ENCODE peak calls at places on chromosomes 12 and 14, in five cellular contexts. L is HepG2, S is K562, P is A549, K is GM12878. X is an unnamed sample.

GRCh38 chr12:79841248-79841877 is 93.5 kb downstream of the PPP1R12A start:
- DNase-seq in K (no peak), P (no peak), S (no peak), L (no peak), X (no peak)

GRCh38 chr14:96584199-96584906 is 82.2 kb downstream of the PAPOLA start:
- DNase-seq in S (peak), P (peak), K (no peak), L (peak), X (peak)

GRCh38 chr14:98182385-98183055 is 1089.5 kb downstream of the BCL11B start:
- DNase-seq in L (no peak), K (no peak), S (no peak), P (no peak), X (no peak)

GRCh38 chr14:100398044-100398443 is 74.9 kb downstream of the SLC25A47 start:
- DNase-seq in S (no peak), K (no peak), P (no peak), L (peak), X (no peak)

GRCh38 chr14:95496111-95496681 is 20.3 kb downstream of the SYNE3 start:
- DNase-seq in K (no peak), P (no peak), L (no peak), S (no peak), X (peak)

GRCh38 chr14:94640721-94641631 is 28.8 kb downstream of the SERPINA3 start:
- DNase-seq in S (no peak), L (no peak), P (no peak), K (no peak), X (no peak)

GRCh38 chr12:130031571-130032189 is 127.9 kb upstream of the TMEM132D start:
- DNase-seq in L (peak), K (no peak), P (peak), S (peak), X (peak)

GRCh38 chr14:36870776-36871175 is 209.1 kb downstream of the PAX9 start:
- DNase-seq in P (no peak), L (no peak), S (peak), K (no peak), X (no peak)

GRCh38 chr12:54172102-54172630 is 16.6 kb downstream of the SMUG1 start:
- DNase-seq in S (no peak), L (no peak), P (no peak), K (no peak), X (no peak)

GRCh38 chr12:6074979-6075585 is 49.4 kb downstream of the VWF start:
- DNase-seq in S (no peak), L (no peak), K (no peak), P (no peak), X (peak)

GRCh38 chr14:94389731-94390371 is 1.4 kb upstream of the SERPINA1 start:
- DNase-seq in K (no peak), S (no peak), L (no peak), P (no peak), X (no peak)

GRCh38 chr14:56057071-56057865 is 60.9 kb upstream of the PELI2 start:
- DNase-seq in K (no peak), S (no peak), L (no peak), P (no peak), X (no peak)

GRCh38 chr14:90426663-90427062 is 29.8 kb downstream of the CALM1 start:
- DNase-seq in P (no peak), K (no peak), L (no peak), S (peak), X (no peak)

GRCh38 chr12:87603727-87604126 is 425.5 kb downstream of the C12orf50 start:
- DNase-seq in L (no peak), K (no peak), P (no peak), S (no peak), X (no peak)

GRCh38 chr12:103505371-103506236 is 9.8 kb upstream of the C12orf42 start:
- DNase-seq in L (no peak), S (no peak), P (no peak), K (peak), X (no peak)

GRCh38 chr12:103501447-103501846 is 5.7 kb upstream of the C12orf42 start:
- DNase-seq in S (no peak), L (no peak), P (no peak), K (no peak), X (no peak)

GRCh38 chr12:103504606-103505005 is 8.8 kb upstream of the C12orf42 start:
- DNase-seq in L (no peak), P (no peak), S (no peak), K (no peak), X (no peak)

GRCh38 chr12:103499571-103499970 is 3.8 kb upstream of the C12orf42 start:
- DNase-seq in K (no peak), L (no peak), S (no peak), P (no peak), X (no peak)

DNA sequence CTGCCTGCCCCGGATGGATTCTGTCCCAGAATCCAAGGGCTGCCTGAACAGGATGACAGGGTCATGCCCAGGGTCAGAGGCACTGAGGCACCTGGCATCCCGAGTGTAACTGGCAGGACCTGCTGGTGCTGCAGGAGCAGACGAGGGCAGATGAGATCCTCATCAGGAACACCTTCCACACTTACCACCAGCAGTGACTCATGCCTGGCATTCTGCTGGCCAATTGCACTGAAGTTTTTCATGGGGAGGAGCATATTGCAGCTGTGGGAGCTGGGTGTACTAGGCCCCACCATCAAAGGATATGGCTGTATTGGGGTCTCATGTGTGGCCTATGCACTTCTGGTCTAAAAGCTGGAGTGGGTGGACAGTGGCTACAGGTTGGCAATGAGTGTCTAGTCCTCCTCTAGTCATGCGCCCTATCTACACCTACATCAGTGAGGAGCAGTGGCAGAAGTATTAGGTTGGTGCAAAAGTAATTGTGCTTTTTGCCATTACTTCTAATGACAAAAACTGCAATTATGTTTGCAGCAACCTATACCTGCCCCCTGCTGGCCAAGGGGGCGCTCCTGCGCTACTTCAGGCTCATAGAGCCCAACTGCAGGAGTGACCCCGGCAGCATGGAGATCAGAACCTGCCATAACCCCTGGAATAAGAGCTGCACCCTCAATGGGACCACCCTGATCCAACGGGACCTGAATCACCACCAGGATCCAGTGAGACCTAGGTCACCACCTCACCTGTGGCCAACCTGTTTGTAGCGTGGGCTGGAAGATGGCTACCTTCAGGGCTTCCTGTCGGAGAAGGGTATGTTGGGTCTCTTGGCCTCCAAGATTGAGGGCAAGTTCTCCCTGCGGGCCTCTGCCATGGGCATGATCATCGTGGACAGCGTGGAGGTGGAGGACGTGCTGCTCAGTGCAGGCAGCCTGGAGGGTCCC is 8.0 kb upstream of the C12orf42 start:
- DNase-seq in K (no peak), L (peak), P (no peak), S (peak), X (peak)
- H3K4me3 ChIP-seq in K (no peak), L (no peak), P (no peak), S (no peak), X (no peak)

GRCh38 chr14:31461545-31461944 is 4.2 kb upstream of the DTD2 start:
- DNase-seq in P (no peak), K (no peak), S (no peak), L (no peak), X (no peak)

GRCh38 chr14:31457665-31458659 is 656 bp upstream of the DTD2 start:
- DNase-seq in L (peak), P (no peak), K (no peak), S (peak), X (no peak)

GRCh38 chr14:31456841-31457664 is at the start of gene DTD2:
- DNase-seq in L (peak), K (peak), S (peak), P (peak), X (peak)
- TF ChIP-seq POLR2A in L (peak), K (peak), S (peak), P (peak), X (peak)

DNA sequence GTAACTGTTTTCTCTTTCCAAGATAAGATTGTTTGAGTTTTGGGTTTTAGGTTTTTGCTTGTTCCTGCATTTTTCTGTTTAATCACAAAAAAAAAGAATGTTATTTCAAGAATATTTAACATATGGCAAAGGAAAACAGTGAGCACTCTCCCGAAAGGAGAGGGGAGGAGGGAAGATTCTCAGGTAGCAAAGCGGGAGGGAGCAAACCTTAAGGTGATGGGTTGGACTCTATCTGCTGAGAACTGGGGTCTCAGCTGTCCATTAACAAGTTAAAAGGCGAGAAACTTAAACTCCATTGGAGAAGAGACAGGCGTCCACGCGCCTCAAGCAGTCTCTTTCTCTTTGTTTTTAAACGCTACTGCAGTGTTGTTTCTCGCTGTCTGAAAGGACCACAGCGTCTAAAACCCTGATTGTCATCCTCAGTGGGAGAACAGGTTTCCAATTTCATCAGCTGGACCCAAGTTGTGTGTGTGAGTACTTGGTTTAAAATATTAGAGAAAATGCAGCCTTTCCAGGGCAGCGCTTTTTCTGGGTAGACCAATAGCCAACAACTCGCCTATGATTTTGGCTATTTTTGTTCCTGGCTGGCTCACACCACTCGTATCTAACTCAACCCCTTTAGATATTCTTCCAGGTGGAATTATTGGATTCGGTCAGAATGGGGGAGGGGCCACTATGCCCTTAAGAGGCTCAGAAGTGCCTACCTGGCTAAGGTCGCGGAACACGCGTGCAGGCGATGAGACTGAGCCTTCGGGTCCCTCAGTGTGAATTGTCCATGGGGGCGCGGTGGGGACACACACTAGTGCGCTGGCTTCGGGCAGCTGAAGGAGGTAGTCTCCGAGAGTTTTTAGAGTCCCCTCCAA is 8.2 kb downstream of the SIX1 start:
- DNase-seq in L (no peak), S (no peak), P (no peak), K (no peak), X (no peak)
- TF ChIP-seq MYC in L (no peak), S (no peak), P (no peak), K (no peak), X (no peak)

DNA sequence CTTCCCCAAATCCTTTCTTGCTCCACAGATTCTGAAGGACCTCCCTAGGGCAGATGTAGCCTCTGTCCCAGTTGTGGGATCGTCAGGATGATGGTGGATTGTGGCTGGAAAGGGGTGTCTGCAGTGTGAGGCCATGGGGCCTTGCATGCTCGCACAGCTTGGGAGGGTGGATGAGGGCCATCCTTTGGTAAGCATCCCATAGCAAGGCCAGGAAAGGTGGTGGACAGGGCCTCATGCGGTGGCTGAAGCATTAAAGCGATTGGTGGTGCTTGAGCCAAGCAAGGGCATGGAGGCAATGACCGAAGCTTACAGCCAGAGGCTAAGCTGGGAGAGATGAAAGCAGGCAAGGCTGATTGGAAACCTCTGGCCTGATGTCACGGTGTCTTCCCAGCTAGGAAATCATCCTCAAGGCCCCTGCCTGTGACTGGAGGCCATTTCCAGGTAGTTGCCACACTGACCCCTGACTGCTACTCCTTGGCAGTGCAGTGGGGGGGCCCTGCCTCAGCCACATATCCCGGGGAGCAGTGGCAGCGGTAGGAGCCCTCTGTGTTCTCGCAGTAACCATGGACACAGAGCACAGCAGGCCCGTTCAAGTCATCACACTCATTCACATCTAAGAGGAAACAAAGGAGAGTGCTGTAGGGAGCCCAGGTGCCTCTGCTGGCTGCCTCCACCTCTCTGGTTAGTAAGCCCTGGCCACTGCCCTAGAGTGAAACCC is 7.0 kb downstream of the ISCA2 start:
- DNase-seq in S (no peak), L (no peak), K (no peak), P (no peak), X (no peak)
- H3K4me3 ChIP-seq in S (no peak), L (no peak), K (no peak), P (no peak), X (no peak)

GRCh38 chr14:68790656-68791077 is 2.2 kb downstream of the ZFP36L1 start:
- DNase-seq in K (no peak), S (no peak), L (no peak), P (no peak), X (no peak)

GRCh38 chr14:68788275-68789001 is 4.4 kb downstream of the ZFP36L1 start:
- DNase-seq in P (no peak), K (no peak), S (no peak), L (no peak), X (no peak)

GRCh38 chr14:68789798-68790655 is 2.8 kb downstream of the ZFP36L1 start:
- DNase-seq in L (no peak), S (no peak), P (no peak), K (no peak), X (no peak)

GRCh38 chr14:68787235-68787727 is 5.6 kb downstream of the ZFP36L1 start:
- DNase-seq in L (no peak), S (peak), P (no peak), K (no peak), X (no peak)

DNA sequence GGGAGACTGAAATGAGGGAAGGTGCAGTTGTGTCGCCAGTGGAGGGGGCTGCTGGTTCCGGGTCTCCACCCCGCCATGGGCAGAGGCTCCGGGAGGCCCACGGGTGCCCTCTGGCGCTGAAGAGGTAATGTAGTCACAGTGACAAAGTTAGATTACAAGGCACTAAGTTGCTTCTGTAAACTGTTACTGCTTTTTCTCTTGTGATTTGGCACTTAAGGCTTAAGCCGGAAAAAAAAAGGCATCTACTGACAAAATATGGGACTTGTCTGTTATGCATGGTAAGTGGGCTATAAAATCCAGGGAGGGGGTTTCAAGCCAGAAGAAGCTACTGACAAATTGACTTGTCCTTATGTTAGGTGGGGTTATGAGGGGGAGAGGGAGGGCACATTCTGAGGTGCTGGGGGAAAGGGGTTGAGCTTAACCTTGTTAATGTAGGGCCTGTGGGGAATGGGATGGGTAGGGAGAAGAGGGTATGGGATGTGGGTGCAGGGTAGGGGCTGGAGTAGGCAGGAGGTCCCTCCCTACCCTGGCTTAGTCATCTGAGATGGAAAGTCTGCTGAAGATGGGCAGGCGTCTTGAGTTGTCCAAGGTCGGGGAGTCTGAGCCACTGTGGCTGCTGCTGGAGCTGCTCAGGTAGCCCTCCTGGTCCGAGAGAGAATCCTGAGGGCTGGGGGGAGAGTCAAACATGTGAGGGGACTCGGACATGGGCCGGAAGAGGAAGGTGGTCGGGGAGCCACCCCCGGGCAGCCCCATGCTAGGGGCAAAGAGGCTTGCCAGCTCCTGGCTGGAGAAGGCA is 3.7 kb downstream of the ZFP36L1 start:
- DNase-seq in S (peak), P (peak), K (no peak), L (peak), X (peak)
- TF ChIP-seq POLR2A in S (no peak), P (no peak), K (peak), L (peak), X (no peak)

GRCh38 chr14:76575108-76575507 is 186.2 kb upstream of the VASH1 start:
- DNase-seq in P (no peak), L (no peak), S (no peak), K (no peak), X (no peak)

GRCh38 chr14:76577090-76577489 is 184.2 kb upstream of the VASH1 start:
- DNase-seq in K (no peak), L (no peak), P (no peak), S (no peak), X (no peak)

GRCh38 chr14:76576047-76576741 is 185.1 kb upstream of the VASH1 start:
- DNase-seq in K (no peak), P (no peak), S (no peak), L (no peak), X (no peak)

GRCh38 chr14:76577837-76578236 is 183.4 kb upstream of the VASH1 start:
- DNase-seq in K (no peak), S (no peak), P (no peak), L (no peak), X (no peak)

DNA sequence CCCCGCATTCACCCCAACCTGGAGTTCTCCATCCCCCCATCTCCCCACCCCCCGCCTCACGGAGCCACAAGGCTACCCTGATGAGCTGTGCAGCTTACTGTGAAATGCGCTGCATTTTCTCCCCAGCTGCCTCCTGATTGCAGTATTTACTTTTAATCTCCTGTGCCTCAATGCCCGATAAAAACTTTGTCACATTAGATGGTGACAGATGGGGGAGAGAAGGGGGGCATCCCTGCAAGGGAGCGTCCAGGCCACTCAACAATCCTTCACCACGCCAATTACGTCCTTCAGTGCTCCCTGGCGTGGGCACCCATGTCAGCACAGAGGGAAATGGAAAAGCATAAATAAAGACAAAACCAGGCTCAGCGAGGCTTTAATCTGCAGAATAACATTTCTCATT is 186.9 kb upstream of the VASH1 start:
- DNase-seq in S (no peak), K (no peak), P (no peak), L (no peak), X (no peak)
- TF ChIP-seq MYC in S (no peak), K (no peak), P (no peak), L (no peak), X (no peak)

GRCh38 chr12:71440393-71441349 is 1.1 kb downstream of the LGR5 start:
- DNase-seq in L (peak), K (no peak), P (no peak), S (peak), X (peak)

GRCh38 chr12:71441350-71441748 is 1.8 kb downstream of the LGR5 start:
- DNase-seq in K (no peak), P (no peak), S (no peak), L (no peak), X (no peak)

GRCh38 chr12:71438670-71439361 is 782 bp upstream of the LGR5 start:
- DNase-seq in P (no peak), L (peak), K (no peak), S (no peak), X (no peak)

GRCh38 chr12:71439362-71439612 is 311 bp upstream of the LGR5 start:
- DNase-seq in S (no peak), L (no peak), K (no peak), P (no peak), X (no peak)

GRCh38 chr12:71439613-71440392 is at the start of gene LGR5:
- DNase-seq in S (no peak), P (no peak), L (peak), K (no peak), X (no peak)
- H3K4me3 ChIP-seq in S (no peak), P (peak), L (peak), K (no peak), X (no peak)